ENCODE peak calls at places on chromosomes 12 and 14, in six cellular contexts. P is neuronal stem cell; J is HuH-7.5; C is stimulated activated CD4-positive, alpha-beta T cell treated with anti-CD3 and anti-CD28 coated beads, Interleukin-1b, Interleukin-23, amount 100 ng/mL, for 48 hours; O is GM04503; T is AG09319. M is an unnamed sample.
A peak's percentile ranks its signal among the peaks of the same experiment; 100 is the strongest.

GRCh38 chr12:10304161-10304574 is 3.5 kb upstream of the KLRD1 start:
- DNase-seq in P (no peak), C (peak; percentile 58), J (no peak), O (peak; percentile 50), T (no peak), M (peak; percentile 89)

GRCh38 chr14:28742171-28742846 is 24.3 kb upstream of the FOXG1 start:
- DNase-seq in O (no peak), C (no peak), P (no peak), T (no peak), J (no peak), M (no peak)

GRCh38 chr12:27619308-27619707 is 76.9 kb upstream of the REP15 start:
- DNase-seq in P (no peak), T (no peak), J (no peak), O (peak; percentile 76), C (no peak), M (peak; percentile 48)

GRCh38 chr14:32678088-32678487 is 260.6 kb upstream of the NPAS3 start:
- DNase-seq in J (no peak), T (no peak), O (no peak), P (no peak), C (no peak), M (no peak)

GRCh38 chr12:94107910-94108309 is 40.5 kb upstream of the PLXNC1 start:
- DNase-seq in P (no peak), C (no peak), J (no peak), T (no peak), O (no peak), M (no peak)

GRCh38 chr12:131187602-131188001 is 233.9 kb downstream of the ADGRD1 start:
- DNase-seq in C (no peak), J (no peak), T (no peak), O (no peak), P (no peak), M (no peak)

GRCh38 chr14:103485504-103485903 is 37.1 kb downstream of the CKB start:
- DNase-seq in P (no peak), J (no peak), C (no peak), T (no peak), O (no peak), M (no peak)

GRCh38 chr14:52248057-52248456 is 19.4 kb upstream of the PTGDR start:
- DNase-seq in P (no peak), T (no peak), O (no peak), J (no peak), C (no peak), M (no peak)

GRCh38 chr12:104604070-104604994 is 147.6 kb downstream of the CHST11 start:
- DNase-seq in T (peak; percentile 82), O (peak; percentile 84), C (peak; percentile 56), J (no peak), P (no peak), M (peak; percentile 97)

GRCh38 chr12:99759467-99759866 is 111.9 kb downstream of the GARIN6 start:
- DNase-seq in C (no peak), O (no peak), T (no peak), P (no peak), J (no peak), M (no peak)

GRCh38 chr12:67410667-67411067 is 141.5 kb downstream of the CAND1 start:
- DNase-seq in O (no peak), J (no peak), C (no peak), T (no peak), P (no peak), M (no peak)

GRCh38 chr12:102167821-102168605 is 29.6 kb downstream of the PMCH start:
- DNase-seq in T (no peak), C (no peak), O (peak; percentile 12), J (no peak), P (no peak), M (peak; percentile 9)